ENCODE peak calls at places on chromosomes 2 and 18, in six cellular contexts. I is stimulated activated CD4-positive, alpha-beta T cell treated with anti-CD3 and anti-CD28 coated beads, Interleukin-2, amount 100 ng/mL, for 48 hours; W is gastrocnemius medialis; J is NCI-H1105 treated with DMSO at 0.1 percent for 48 hours; F is stimulated activated CD8-positive, alpha-beta memory T cell treated with anti-CD3 and anti-CD28 coated beads, Interleukin-12 subunit alpha, Interleukin-12 subunit beta, amount 100 ng/mL, for 1 hour; K is K562. H is an unnamed sample.

GRCh38 chr2:224513991-224514390 is 71.2 kb downstream of the CUL3 start:
- DNase-seq in I (no peak), W (no peak), J (no peak), F (no peak), K (no peak), H (no peak)

GRCh38 chr2:99386011-99386410 is 48.8 kb downstream of the EIF5B start:
- DNase-seq in I (no peak), W (no peak), J (no peak), F (no peak), K (no peak), H (no peak)

GRCh38 chr2:233416199-233416598 is 61.9 kb downstream of the DGKD start:
- DNase-seq in I (no peak), W (no peak), J (no peak), F (no peak), K (no peak), H (no peak)

GRCh38 chr2:108363900-108364225 is 13.9 kb upstream of the SULT1C4 start:
- DNase-seq in I (no peak), W (no peak), J (no peak), F (no peak), K (no peak), H (no peak)

GRCh38 chr18:45248240-45248903 is 366.9 kb upstream of the SLC14A2 start:
- DNase-seq in I (no peak), W (peak; percentile 19), J (no peak), F (no peak), K (no peak), H (no peak)

GRCh38 chr2:9140570-9141378 is 65.8 kb upstream of the ASAP2 start:
- DNase-seq in I (no peak), W (no peak), J (no peak), F (no peak), K (peak; percentile 48), H (no peak)

GRCh38 chr2:127106457-127106997 is 427 bp downstream of the BIN1 start:
- DNase-seq in I (no peak), W (peak; percentile 35), J (no peak), F (no peak), K (no peak), H (no peak)

GRCh38 chr2:191832668-191833067 is 14.2 kb downstream of the CAVIN2 start:
- DNase-seq in I (no peak), W (no peak), J (no peak), F (no peak), K (no peak), H (no peak)

GRCh38 chr18:45571161-45571560 is 44.1 kb upstream of the SLC14A2 start:
- DNase-seq in I (no peak), W (no peak), J (no peak), F (no peak), K (no peak), H (no peak)

GRCh38 chr2:10413488-10413887 is 34.6 kb downstream of the ODC1 start:
- DNase-seq in I (no peak), W (no peak), J (no peak), F (no peak), K (no peak), H (no peak)

GRCh38 chr2:188810591-188810990 is 163.6 kb upstream of the COL3A1 start:
- DNase-seq in I (no peak), W (no peak), J (no peak), F (no peak), K (no peak), H (no peak)

GRCh38 chr2:53033416-53033815 is 734.2 kb upstream of the CHAC2 start:
- DNase-seq in I (no peak), W (no peak), J (no peak), F (no peak), K (no peak), H (no peak)

GRCh38 chr2:151766421-151767153 is 32.3 kb upstream of the NEB start:
- DNase-seq in I (peak; percentile 2), W (no peak), J (no peak), F (no peak), K (peak; percentile 82), H (no peak)

GRCh38 chr18:12028040-12028628 is 46.8 kb downstream of the IMPA2 start:
- DNase-seq in I (no peak), W (no peak), J (no peak), F (no peak), K (no peak), H (no peak)

GRCh38 chr2:64062840-64063239 is 43.6 kb upstream of the VPS54 start:
- DNase-seq in I (no peak), W (no peak), J (no peak), F (no peak), K (no peak), H (no peak)

GRCh38 chr18:63233334-63233733 is 86.2 kb downstream of the BCL2 start:
- DNase-seq in I (peak; percentile 25), W (no peak), J (no peak), F (no peak), K (no peak), H (no peak)

GRCh38 chr2:190791347-190791982 is 89.2 kb upstream of the GLS start:
- DNase-seq in I (peak; percentile 45), W (no peak), J (peak; percentile 30), F (no peak), K (peak; percentile 52), H (peak; percentile 24)

GRCh38 chr2:1022178-1022577 is 71.5 kb downstream of the SNTG2 start:
- DNase-seq in I (no peak), W (no peak), J (no peak), F (no peak), K (no peak), H (no peak)

GRCh38 chr2:107197601-107198000 is 311.6 kb upstream of the ST6GAL2 start:
- DNase-seq in I (no peak), W (no peak), J (peak; percentile 18), F (no peak), K (no peak), H (no peak)

GRCh38 chr2:86482034-86482433 is 40.9 kb downstream of the KDM3A start:
- DNase-seq in I (no peak), W (no peak), J (no peak), F (no peak), K (no peak), H (no peak)

GRCh38 chr2:121529439-121530209 is 1.1 kb upstream of the RNU4ATAC start:
- DNase-seq in I (no peak), W (peak; percentile 54), J (peak; percentile 51), F (no peak), K (peak; percentile 77), H (peak; percentile 57)

GRCh38 chr2:34320056-34320455 is 721.0 kb upstream of the FAM98A start:
- DNase-seq in I (no peak), W (no peak), J (no peak), F (no peak), K (no peak), H (no peak)

GRCh38 chr2:7016120-7016519 is 98.9 kb downstream of the RNF144A start:
- DNase-seq in I (no peak), W (no peak), J (no peak), F (no peak), K (no peak), H (no peak)

GRCh38 chr2:121136323-121136722 is 148.7 kb downstream of the TFCP2L1 start:
- DNase-seq in I (no peak), W (no peak), J (no peak), F (no peak), K (peak; percentile 16), H (no peak)

GRCh38 chr18:13353424-13353823 is 134.9 kb downstream of the LDLRAD4 start:
- DNase-seq in I (no peak), W (no peak), J (no peak), F (no peak), K (no peak), H (no peak)

GRCh38 chr2:196131384-196131861 is 40.0 kb downstream of the STK17B start:
- DNase-seq in I (peak; percentile 69), W (no peak), J (no peak), F (peak; percentile 45), K (peak; percentile 87), H (no peak)

GRCh38 chr18:68972176-68972575 is 174.3 kb downstream of the CCDC102B start:
- DNase-seq in I (no peak), W (no peak), J (no peak), F (no peak), K (no peak), H (no peak)

GRCh38 chr2:237868631-237869356 is 9.4 kb downstream of the RAMP1 start:
- DNase-seq in I (no peak), W (no peak), J (no peak), F (no peak), K (no peak), H (no peak)

GRCh38 chr2:195639959-195640358 is 17.1 kb upstream of the SLC39A10 start:
- DNase-seq in I (no peak), W (no peak), J (no peak), F (no peak), K (no peak), H (no peak)

GRCh38 chr2:231190531-231191197 is 7.8 kb upstream of the ARMC9 start:
- DNase-seq in I (no peak), W (peak; percentile 51), J (no peak), F (no peak), K (no peak), H (no peak)

GRCh38 chr18:58580623-58581022 is 48.3 kb downstream of the ALPK2 start:
- DNase-seq in I (no peak), W (no peak), J (no peak), F (no peak), K (no peak), H (no peak)

H was measured in COR-L47.